ENCODE peak calls at places on chromosomes 12 and 14, in eight cellular contexts. M, H, Q, V, Z, G, F and T are unnamed samples.

GRCh38 chr12:12872934-12873275 is 18.5 kb upstream of the GPRC5A start:
- DNase-seq in G (peak), Q (peak), F (peak), H (no peak), M (no peak), Z (no peak), V (no peak), T (no peak)

GRCh38 chr12:86698581-86698980 is 442.4 kb upstream of the MGAT4C start:
- DNase-seq in Z (no peak), V (no peak), G (no peak), M (no peak), Q (peak), F (no peak), H (peak), T (no peak)

GRCh38 chr12:27606986-27607385 is 83.0 kb downstream of the PPFIBP1 start:
- DNase-seq in Q (no peak), H (no peak), G (no peak), F (no peak), V (no peak), M (no peak), Z (no peak), T (no peak)

GRCh38 chr14:69044965-69045555 is 66.0 kb upstream of the ACTN1 start:
- DNase-seq in F (no peak), Q (peak), Z (no peak), V (no peak), M (no peak), H (no peak), G (peak), T (no peak)

GRCh38 chr14:89566644-89567411 is 149.8 kb upstream of the FOXN3 start:
- DNase-seq in Z (no peak), M (no peak), G (no peak), F (no peak), Q (no peak), V (no peak), H (no peak), T (no peak)

GRCh38 chr12:55705802-55706402 is 1.8 kb downstream of the ITGA7 start:
- DNase-seq in H (no peak), V (no peak), M (peak), Q (no peak), G (no peak), F (no peak), Z (no peak), T (no peak)

GRCh38 chr12:66144796-66145754 is 14.5 kb upstream of the LLPH start:
- DNase-seq in G (peak), V (peak), Z (peak), H (peak), F (no peak), Q (peak), M (no peak), T (peak)

GRCh38 chr12:102958073-102958829 is 777 bp downstream of the ASCL1 start:
- DNase-seq in M (peak), V (no peak), H (no peak), Z (no peak), Q (peak), G (peak), F (no peak), T (no peak)

GRCh38 chr12:65892905-65893304 is 68.6 kb downstream of the HMGA2 start:
- DNase-seq in Z (no peak), F (no peak), G (peak), Q (peak), M (no peak), V (no peak), H (no peak), T (no peak)

GRCh38 chr14:100526632-100527031 is 60.6 kb downstream of the BEGAIN start:
- DNase-seq in G (no peak), Q (no peak), V (no peak), F (no peak), M (peak), Z (no peak), H (no peak), T (no peak)

GRCh38 chr14:104405566-104406226 is 173.9 kb upstream of the C14orf180 start:
- DNase-seq in Q (no peak), M (no peak), G (no peak), F (no peak), Z (no peak), H (no peak), V (no peak), T (no peak)

GRCh38 chr12:3020399-3020798 is 56.8 kb upstream of the TSPAN9 start:
- DNase-seq in V (no peak), Q (no peak), F (no peak), Z (no peak), G (no peak), H (no peak), M (no peak), T (no peak)

GRCh38 chr12:62744551-62744950 is 190.4 kb downstream of the PPM1H start:
- DNase-seq in V (no peak), Z (no peak), M (no peak), G (peak), F (no peak), H (no peak), Q (peak), T (no peak)

GRCh38 chr12:22395666-22396065 is 61.2 kb upstream of the ST8SIA1 start:
- DNase-seq in F (no peak), Z (no peak), G (no peak), V (no peak), Q (no peak), M (no peak), H (no peak), T (no peak)

GRCh38 chr14:49408187-49408963 is 177.8 kb downstream of the RPS29 start:
- DNase-seq in H (no peak), Z (no peak), Q (peak), G (no peak), M (no peak), F (no peak), V (no peak), T (no peak)

GRCh38 chr12:126055521-126055920 is 990.3 kb downstream of the AACS start:
- DNase-seq in G (peak), V (no peak), F (peak), M (no peak), Z (no peak), Q (peak), H (no peak), T (no peak)

GRCh38 chr12:100375023-100375737 is 18.3 kb downstream of the SLC17A8 start:
- DNase-seq in M (no peak), H (no peak), G (peak), Q (peak), Z (peak), F (no peak), V (peak), T (no peak)

GRCh38 chr12:126667340-126667739 is 1599.6 kb upstream of the TMEM132C start:
- DNase-seq in H (no peak), V (no peak), M (no peak), Q (peak), G (peak), Z (no peak), F (no peak), T (no peak)

GRCh38 chr14:90388437-90388836 is 8.4 kb upstream of the CALM1 start:
- DNase-seq in V (no peak), M (peak), F (peak), H (peak), G (peak), Z (peak), Q (peak), T (no peak)

GRCh38 chr12:130987151-130987931 is 33.6 kb downstream of the ADGRD1 start:
- DNase-seq in M (no peak), Z (no peak), Q (no peak), V (no peak), G (no peak), F (no peak), H (no peak), T (no peak)